ENCODE peak calls at places on chromosomes 4 and X, in seven cellular contexts. A, E, J, F, R, C and O are unnamed samples.

GRCh38 chrX:40031861-40032422 is 65.8 kb downstream of the BCOR start:
- DNase-seq in A (no peak), E (no peak), C (no peak), F (no peak), J (no peak), R (no peak), O (no peak)

GRCh38 chr4:184268574-184269160 is 51.0 kb upstream of the ENPP6 start:
- DNase-seq in F (peak; percentile 53), R (no peak), A (peak; percentile 34), C (peak; percentile 39), J (peak; percentile 66), E (no peak), O (no peak)

GRCh38 chrX:69189972-69190371 is 24.7 kb upstream of the PJA1 start:
- DNase-seq in E (no peak), C (no peak), R (no peak), A (peak; percentile 12), J (no peak), F (no peak), O (no peak)

GRCh38 chr4:182745268-182745667 is 171.9 kb downstream of the DCTD start:
- DNase-seq in J (no peak), R (no peak), F (no peak), E (no peak), C (no peak), A (no peak), O (no peak)

GRCh38 chrX:110851780-110852179 is 56.2 kb upstream of the CHRDL1 start:
- DNase-seq in F (peak; percentile 56), R (peak; percentile 37), A (no peak), C (peak; percentile 7), J (peak; percentile 5), E (no peak), O (no peak)

GRCh38 chrX:69959712-69960111 is 90.0 kb downstream of the AWAT2 start:
- DNase-seq in C (peak; percentile 47), J (no peak), E (no peak), F (no peak), R (no peak), A (peak; percentile 11), O (no peak)

GRCh38 chr4:60384475-60384874 is 815.7 kb upstream of the ADGRL3 start:
- DNase-seq in E (no peak), A (no peak), J (no peak), R (no peak), F (no peak), C (no peak), O (no peak)

GRCh38 chr4:183758735-183759447 is 99.8 kb downstream of the TRAPPC11 start:
- DNase-seq in A (no peak), R (no peak), E (no peak), F (no peak), C (no peak), J (no peak), O (no peak)

GRCh38 chr4:101807351-101807750 is 16.8 kb downstream of the BANK1 start:
- DNase-seq in R (no peak), A (no peak), J (no peak), E (no peak), F (no peak), C (no peak), O (no peak)

GRCh38 chr4:94532016-94532789 is 80.5 kb downstream of the PDLIM5 start:
- DNase-seq in E (no peak), R (peak; percentile 61), C (no peak), F (no peak), A (peak; percentile 28), J (no peak), O (no peak)

GRCh38 chr4:76767983-76768382 is 130.0 kb downstream of the SOWAHB start:
- DNase-seq in F (no peak), E (no peak), R (no peak), C (no peak), A (peak; percentile 24), J (no peak), O (no peak)

GRCh38 chr4:137755033-137755471 is 222.8 kb upstream of the PCDH18 start:
- DNase-seq in A (peak; percentile 53), F (no peak), C (peak; percentile 76), J (no peak), R (no peak), E (no peak), O (no peak)

DNA sequence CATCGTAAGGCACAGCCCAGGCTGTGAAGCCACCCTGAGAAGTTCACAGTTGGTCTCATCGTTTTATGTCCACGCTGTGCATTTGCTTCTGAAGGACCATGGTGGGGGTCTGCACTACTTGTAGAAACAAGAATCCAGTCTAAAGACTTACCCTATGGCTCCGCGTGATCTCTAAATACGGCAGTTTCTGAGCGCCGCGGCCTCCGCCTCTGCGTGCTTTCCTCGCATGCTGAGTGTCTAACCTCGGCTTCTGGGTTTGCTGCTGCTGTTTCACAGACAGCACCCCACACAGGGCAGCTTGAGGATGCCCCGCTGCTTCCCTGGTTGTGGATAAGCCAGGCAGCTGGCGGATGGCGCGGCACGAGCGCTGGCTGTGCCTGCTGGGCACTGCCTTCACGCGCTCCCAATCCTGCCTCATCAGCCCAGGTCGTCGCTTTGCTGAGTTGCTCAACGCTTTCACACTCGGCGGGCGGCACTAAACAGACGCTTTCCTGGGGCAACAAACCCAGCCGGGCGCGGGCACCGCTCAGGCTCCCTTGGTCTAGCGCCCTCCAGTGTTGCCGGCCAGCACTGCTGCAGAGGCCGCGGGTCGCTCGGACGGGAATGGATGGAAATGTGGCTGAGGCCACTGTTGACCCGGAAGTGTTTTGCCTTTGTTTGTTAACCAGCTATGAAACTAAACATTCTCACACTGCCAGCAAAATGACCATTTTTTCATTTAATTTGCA is 39.2 kb downstream of the FGFRL1 start:
- DNase-seq in J (no peak), A (no peak), C (no peak), E (no peak), R (no peak), F (no peak), O (no peak)
- TF ChIP-seq CTCF in J (no peak), A (no peak), C (peak; percentile 51), E (no peak), R (no peak), F (no peak), O (no peak)

GRCh38 chrX:131812847-131813825 is 210.0 kb upstream of the STK26 start:
- DNase-seq in C (no peak), J (peak; percentile 62), E (peak; percentile 30), F (peak; percentile 97), A (no peak), R (peak; percentile 82), O (peak; percentile 59)

GRCh38 chrX:131821945-131822622 is 201.0 kb upstream of the STK26 start:
- DNase-seq in E (no peak), C (no peak), R (peak; percentile 80), F (peak; percentile 87), J (peak; percentile 24), A (no peak), O (no peak)

GRCh38 chrX:131818297-131818936 is 204.7 kb upstream of the STK26 start:
- DNase-seq in E (no peak), A (no peak), J (no peak), C (no peak), F (no peak), R (no peak), O (no peak)

DNA sequence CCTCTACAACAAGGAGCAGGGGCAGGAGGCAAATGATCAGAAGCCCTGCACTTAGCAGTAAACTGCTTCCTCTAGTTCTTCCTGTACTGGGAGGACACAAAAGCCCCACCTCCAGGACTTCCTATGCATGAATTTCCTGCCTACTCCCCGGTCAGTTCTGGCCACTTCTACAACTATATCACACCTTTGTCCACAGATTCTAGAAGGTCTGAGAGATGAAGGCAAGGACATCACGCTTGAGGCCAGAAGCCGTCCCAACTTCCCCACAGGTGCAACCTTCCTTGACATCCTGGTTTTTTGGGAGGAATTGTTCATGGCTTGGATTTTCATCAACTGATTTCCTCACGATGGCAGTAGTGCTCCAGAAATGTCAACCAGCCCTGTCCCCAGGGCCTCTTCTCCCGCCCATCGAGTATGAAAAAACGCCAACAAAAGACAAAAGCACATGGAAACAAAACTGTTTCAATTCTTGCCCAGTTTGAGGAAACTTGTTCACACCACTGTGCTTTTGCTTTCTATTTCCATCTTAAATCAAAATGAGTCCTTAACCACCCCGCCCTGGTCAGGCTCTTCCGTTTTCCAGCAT is 206.5 kb upstream of the STK26 start:
- DNase-seq in F (peak; percentile 97), J (peak; percentile 35), C (no peak), R (peak; percentile 65), E (no peak), A (no peak), O (peak; percentile 14)
- TF ChIP-seq CTCF in F (peak; percentile 66), J (no peak), C (no peak), R (peak; percentile 64), E (no peak), A (no peak), O (no peak)

GRCh38 chr4:159950707-159951106 is 847.8 kb downstream of the RAPGEF2 start:
- DNase-seq in C (no peak), F (no peak), E (no peak), A (no peak), R (no peak), J (no peak), O (no peak)

GRCh38 chr4:159944477-159944876 is 841.6 kb downstream of the RAPGEF2 start:
- DNase-seq in A (no peak), E (no peak), J (no peak), R (no peak), F (no peak), C (no peak), O (no peak)

GRCh38 chr4:159946983-159947645 is 844.2 kb downstream of the RAPGEF2 start:
- DNase-seq in F (peak; percentile 69), J (peak; percentile 68), A (peak; percentile 75), C (peak; percentile 86), E (peak; percentile 13), R (no peak), O (peak; percentile 19)
- TF ChIP-seq CTCF in F (peak; percentile 83), J (peak; percentile 68), A (peak; percentile 78), C (peak; percentile 70), E (peak; percentile 71), R (peak; percentile 46), O (peak; percentile 48)

GRCh38 chrX:65596270-65596669 is 61.7 kb upstream of the LAS1L start:
- DNase-seq in F (peak; percentile 64), R (no peak), J (peak; percentile 78), A (peak; percentile 50), C (peak; percentile 57), E (peak; percentile 37), O (peak; percentile 43)

GRCh38 chrX:65601126-65601525 is 66.3 kb upstream of the MSN start:
- DNase-seq in A (no peak), J (no peak), E (no peak), F (no peak), C (no peak), R (no peak), O (no peak)

GRCh38 chrX:65598559-65599147 is 64.1 kb upstream of the LAS1L start:
- DNase-seq in E (no peak), F (no peak), C (no peak), A (no peak), R (no peak), J (no peak), O (no peak)

GRCh38 chrX:65600106-65600505 is 65.5 kb upstream of the LAS1L start:
- DNase-seq in E (no peak), C (no peak), R (no peak), A (no peak), J (no peak), F (no peak), O (no peak)

DNA sequence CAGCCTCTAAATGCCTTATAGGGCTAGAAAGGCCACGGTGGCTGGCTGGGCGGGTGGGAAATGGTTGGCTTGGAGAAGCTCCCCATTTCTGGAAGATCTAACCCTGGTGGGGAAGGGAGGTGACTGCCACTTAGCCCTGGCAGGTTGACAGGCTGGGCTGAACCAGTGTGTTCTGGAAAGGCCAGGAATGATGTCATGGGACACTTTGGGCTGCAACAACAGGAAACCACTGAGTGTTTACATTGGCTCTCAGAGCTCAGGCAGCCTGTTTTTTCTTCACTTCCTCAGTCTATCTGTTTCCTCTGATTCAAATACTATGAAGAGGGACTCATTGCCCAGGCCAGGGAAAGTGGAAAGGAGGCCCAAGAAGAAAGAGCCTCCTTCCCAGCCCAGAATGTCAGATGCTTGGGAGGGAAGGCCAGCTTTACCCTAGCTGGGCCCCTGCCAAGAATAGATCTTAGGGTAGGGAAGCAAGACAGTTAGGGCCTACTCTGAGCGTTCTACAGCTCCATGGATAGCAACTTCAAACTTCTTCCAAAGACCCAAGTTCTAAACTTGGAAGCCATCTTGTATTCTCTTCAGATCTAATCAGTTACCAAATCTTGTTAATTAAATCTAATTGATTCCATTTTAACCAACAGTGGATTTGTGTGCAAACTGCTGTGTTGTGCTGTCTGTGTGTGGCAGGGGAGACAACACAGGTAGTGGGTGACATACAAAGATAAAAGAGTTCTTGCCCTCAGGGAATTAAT is 65.7 kb upstream of the MSN start:
- DNase-seq in J (peak; percentile 59), C (peak; percentile 91), A (peak; percentile 96), R (peak; percentile 88), E (no peak), F (peak; percentile 34), O (no peak)
- TF ChIP-seq CTCF in J (no peak), C (no peak), A (no peak), R (no peak), E (no peak), F (no peak), O (no peak)